ENCODE peak calls at places on chromosome 17, in nine cellular contexts. C, U, K, N, V, Y, M, O and H are unnamed samples.

GRCh38 chr17:45029758-45030423 is 21.5 kb downstream of the DCAKD start:
- DNase-seq in Y (no peak), K (no peak), V (no peak), O (no peak), C (peak; percentile 68), N (no peak), M (no peak), U (no peak), H (no peak)

GRCh38 chr17:65062168-65062915 is 5.8 kb upstream of the GNA13 start:
- DNase-seq in U (no peak), Y (no peak), M (no peak), K (peak; percentile 62), O (no peak), N (no peak), V (no peak), C (no peak), H (no peak)

GRCh38 chr17:49861150-49861884 is 13.4 kb upstream of the TAC4 start:
- DNase-seq in C (peak; percentile 85), O (no peak), K (peak; percentile 62), Y (peak; percentile 64), V (peak; percentile 88), M (peak; percentile 37), N (peak; percentile 31), U (peak; percentile 22), H (peak; percentile 57)

GRCh38 chr17:32783602-32784001 is 93.3 kb downstream of the MYO1D start:
- DNase-seq in K (peak; percentile 29), V (no peak), N (no peak), C (peak; percentile 63), Y (no peak), U (peak; percentile 50), M (peak; percentile 72), O (no peak), H (peak; percentile 60)

GRCh38 chr17:68320943-68321557 is 29.8 kb downstream of the ARSG start:
- DNase-seq in N (no peak), O (no peak), C (no peak), Y (no peak), K (no peak), M (no peak), V (no peak), U (no peak), H (no peak)

GRCh38 chr17:65198653-65199382 is 61.6 kb downstream of the RGS9 start:
- DNase-seq in V (no peak), O (no peak), M (peak; percentile 75), C (peak; percentile 81), N (no peak), U (peak; percentile 65), Y (no peak), K (peak; percentile 46), H (peak; percentile 73)

GRCh38 chr17:65270932-65271700 is 133.9 kb downstream of the RGS9 start:
- DNase-seq in C (no peak), V (no peak), O (no peak), N (no peak), K (no peak), Y (no peak), U (no peak), M (no peak), H (no peak)

GRCh38 chr17:57889892-57890856 is 40.3 kb upstream of the MRPS23 start:
- DNase-seq in C (no peak), N (no peak), O (peak; percentile 43), M (no peak), U (no peak), Y (peak; percentile 95), K (peak; percentile 78), V (no peak), H (no peak)

GRCh38 chr17:16465861-16466338 is 26.1 kb downstream of the LRRC75A start:
- DNase-seq in V (no peak), K (no peak), U (no peak), C (no peak), Y (no peak), O (no peak), N (no peak), M (no peak), H (no peak)

GRCh38 chr17:76498886-76499667 is 2.1 kb downstream of the RHBDF2 start:
- DNase-seq in N (no peak), O (no peak), Y (peak; percentile 74), V (no peak), C (peak; percentile 59), K (peak; percentile 72), U (no peak), M (no peak), H (no peak)

GRCh38 chr17:40463122-40463550 is 19.9 kb downstream of the IGFBP4 start:
- DNase-seq in C (no peak), K (no peak), O (no peak), Y (no peak), M (no peak), N (no peak), U (no peak), V (no peak), H (no peak)

GRCh38 chr17:1362065-1362848 is 37.8 kb downstream of the YWHAE start:
- DNase-seq in M (peak; percentile 69), C (no peak), U (no peak), O (no peak), Y (no peak), N (no peak), V (no peak), K (no peak), H (no peak)

GRCh38 chr17:19726615-19727376 is 10.4 kb upstream of the SLC47A2 start:
- DNase-seq in O (no peak), Y (no peak), U (no peak), K (no peak), M (no peak), V (no peak), C (no peak), N (no peak), H (no peak)

GRCh38 chr17:80446645-80447405 is 29.6 kb downstream of the NPTX1 start:
- DNase-seq in N (no peak), M (no peak), V (no peak), Y (no peak), K (no peak), U (no peak), C (no peak), O (peak; percentile 42), H (no peak)

GRCh38 chr17:30324723-30325122 is 9.1 kb downstream of the TMIGD1 start:
- DNase-seq in V (no peak), Y (no peak), C (no peak), K (no peak), O (no peak), N (no peak), M (no peak), U (no peak), H (no peak)

GRCh38 chr17:41500131-41500911 is 5.1 kb downstream of the KRT13 start:
- DNase-seq in N (no peak), Y (no peak), U (no peak), K (peak; percentile 78), V (no peak), M (no peak), O (no peak), C (no peak), H (no peak)

GRCh38 chr17:2227025-2227699 is 76.4 kb downstream of the SMG6 start:
- DNase-seq in N (no peak), Y (no peak), K (no peak), C (no peak), O (no peak), V (no peak), U (no peak), M (no peak), H (no peak)

GRCh38 chr17:81428121-81428515 is 32.9 kb downstream of the BAHCC1 start:
- DNase-seq in Y (no peak), V (no peak), O (peak; percentile 59), K (peak; percentile 73), U (no peak), M (no peak), N (no peak), C (no peak), H (peak; percentile 62)

GRCh38 chr17:60529806-60530205 is 3.8 kb upstream of the APPBP2 start:
- DNase-seq in V (no peak), Y (no peak), K (no peak), N (no peak), U (no peak), M (no peak), C (no peak), O (no peak), H (no peak)

GRCh38 chr17:80254396-80255241 is 6.0 kb upstream of the RNF213 start:
- DNase-seq in U (no peak), Y (no peak), N (peak; percentile 49), V (no peak), C (peak; percentile 61), K (peak; percentile 89), O (no peak), M (peak; percentile 96), H (peak; percentile 54)

GRCh38 chr17:32813021-32813420 is 63.9 kb downstream of the MYO1D start:
- DNase-seq in Y (no peak), U (no peak), N (no peak), V (no peak), M (no peak), O (no peak), C (no peak), K (no peak), H (no peak)

GRCh38 chr17:79461041-79461440 is 149.8 kb downstream of the RBFOX3 start:
- DNase-seq in M (no peak), V (no peak), U (no peak), K (peak; percentile 73), N (no peak), C (no peak), Y (no peak), O (no peak), H (peak; percentile 31)

GRCh38 chr17:83079766-83080616 is 582 bp downstream of the METRNL start:
- DNase-seq in C (no peak), K (peak; percentile 42), N (no peak), M (peak; percentile 25), U (no peak), V (no peak), O (no peak), Y (no peak), H (no peak)

GRCh38 chr17:77427471-77427991 is 286.8 kb downstream of the SEC14L1 start:
- DNase-seq in U (no peak), C (no peak), M (no peak), Y (peak; percentile 91), K (peak; percentile 87), V (no peak), O (no peak), N (no peak), H (no peak)

GRCh38 chr17:6712058-6712853 is 913 bp downstream of the SLC13A5 start:
- DNase-seq in K (peak; percentile 38), U (no peak), C (no peak), Y (no peak), M (no peak), N (no peak), O (peak; percentile 73), V (peak; percentile 83), H (peak; percentile 21)